ENCODE peak calls at places on chromosome 15, in eight cellular contexts. U, M, O, I, D, N, S and X are unnamed samples.

GRCh38 chr15:72782993-72783562 is 480 bp downstream of the ADPGK start:
- DNase-seq in U (no peak), M (peak), O (no peak), I (no peak), D (peak), N (peak), S (peak), X (peak)

GRCh38 chr15:89400121-89400996 is 65.7 kb upstream of the POLG start:
- DNase-seq in U (no peak), M (no peak), O (no peak), I (no peak), D (no peak), N (no peak), S (no peak), X (no peak)

GRCh38 chr15:78695849-78696248 is 54.8 kb upstream of the CHRNB4 start:
- DNase-seq in U (no peak), M (no peak), O (no peak), I (no peak), D (peak), N (no peak), S (no peak), X (no peak)

GRCh38 chr15:64731012-64731806 is 44.2 kb downstream of the RBPMS2 start:
- DNase-seq in U (peak), M (peak), O (peak), I (no peak), D (peak), N (peak), S (peak), X (peak)

GRCh38 chr15:83160741-83161140 is 46.9 kb downstream of the HDGFL3 start:
- DNase-seq in U (no peak), M (no peak), O (no peak), I (no peak), D (no peak), N (no peak), S (no peak), X (no peak)

GRCh38 chr15:80072285-80072684 is 12.8 kb downstream of the ZFAND6 start:
- DNase-seq in U (no peak), M (peak), O (no peak), I (no peak), D (no peak), N (no peak), S (no peak), X (peak)

GRCh38 chr15:68806220-68807105 is 14.2 kb downstream of the ANP32A start:
- DNase-seq in U (no peak), M (no peak), O (no peak), I (no peak), D (no peak), N (no peak), S (peak), X (no peak)

GRCh38 chr15:59892995-59893394 is 111.1 kb upstream of the FOXB1 start:
- DNase-seq in U (no peak), M (no peak), O (no peak), I (no peak), D (no peak), N (no peak), S (no peak), X (no peak)

GRCh38 chr15:71440479-71441071 is 325.3 kb downstream of the THSD4 start:
- DNase-seq in U (no peak), M (peak), O (no peak), I (no peak), D (no peak), N (no peak), S (no peak), X (peak)

GRCh38 chr15:59524331-59524731 is 86.3 kb downstream of the FAM81A start:
- DNase-seq in U (no peak), M (no peak), O (no peak), I (no peak), D (no peak), N (no peak), S (no peak), X (no peak)

GRCh38 chr15:77506311-77507150 is 85.8 kb downstream of the HMG20A start:
- DNase-seq in U (no peak), M (no peak), O (no peak), I (no peak), D (peak), N (no peak), S (peak), X (no peak)